ENCODE peak calls at places on chromosomes 7 and 10, in eight cellular contexts. One of them, this sample, is unnamed.

GRCh38 chr10:125154529-125154928 is 5.8 kb downstream of the CTBP2 start:
- DNase-seq in stimulated activated CD4-positive, alpha-beta T cell treated with anti-CD3 and anti-CD28 coated beads, Interleukin-4, amount 100 ng/mL, for 48 hours: no peak
- DNase-seq in fibroblast of lung: no peak
- DNase-seq in activated naive CD8-positive, alpha-beta T cell treated with anti-CD3 and anti-CD28 coated beads, Interleukin-2, amount 50 U/mL, for 24 hours: no peak
- DNase-seq in GM12878: no peak
- DNase-seq in ELR: peak
- DNase-seq in hypothalamus: no peak
- DNase-seq in fibroblast of pulmonary artery: no peak
- DNase-seq in this sample: no peak

GRCh38 chr10:122878799-122879338 is 512 bp downstream of the FAM24B start:
- DNase-seq in stimulated activated CD4-positive, alpha-beta T cell treated with anti-CD3 and anti-CD28 coated beads, Interleukin-4, amount 100 ng/mL, for 48 hours: no peak
- DNase-seq in fibroblast of lung: no peak
- DNase-seq in activated naive CD8-positive, alpha-beta T cell treated with anti-CD3 and anti-CD28 coated beads, Interleukin-2, amount 50 U/mL, for 24 hours: no peak
- DNase-seq in GM12878: no peak
- DNase-seq in ELR: peak
- DNase-seq in hypothalamus: no peak
- DNase-seq in fibroblast of pulmonary artery: peak
- DNase-seq in this sample: no peak

GRCh38 chr10:127849896-127850295 is 42.8 kb downstream of the CLRN3 start:
- DNase-seq in stimulated activated CD4-positive, alpha-beta T cell treated with anti-CD3 and anti-CD28 coated beads, Interleukin-4, amount 100 ng/mL, for 48 hours: no peak
- DNase-seq in fibroblast of lung: no peak
- DNase-seq in activated naive CD8-positive, alpha-beta T cell treated with anti-CD3 and anti-CD28 coated beads, Interleukin-2, amount 50 U/mL, for 24 hours: no peak
- DNase-seq in GM12878: no peak
- DNase-seq in ELR: no peak
- DNase-seq in hypothalamus: no peak
- DNase-seq in fibroblast of pulmonary artery: no peak
- DNase-seq in this sample: no peak

GRCh38 chr7:76424413-76425111 is at the start of gene ZP3:
- DNase-seq in stimulated activated CD4-positive, alpha-beta T cell treated with anti-CD3 and anti-CD28 coated beads, Interleukin-4, amount 100 ng/mL, for 48 hours: no peak
- DNase-seq in fibroblast of lung: no peak
- DNase-seq in activated naive CD8-positive, alpha-beta T cell treated with anti-CD3 and anti-CD28 coated beads, Interleukin-2, amount 50 U/mL, for 24 hours: no peak
- DNase-seq in GM12878: peak
- DNase-seq in ELR: no peak
- DNase-seq in hypothalamus: no peak
- DNase-seq in fibroblast of pulmonary artery: no peak
- DNase-seq in this sample: no peak

GRCh38 chr10:132909491-132910071 is 32.8 kb downstream of the CFAP46 start:
- DNase-seq in stimulated activated CD4-positive, alpha-beta T cell treated with anti-CD3 and anti-CD28 coated beads, Interleukin-4, amount 100 ng/mL, for 48 hours: no peak
- DNase-seq in fibroblast of lung: no peak
- DNase-seq in activated naive CD8-positive, alpha-beta T cell treated with anti-CD3 and anti-CD28 coated beads, Interleukin-2, amount 50 U/mL, for 24 hours: no peak
- DNase-seq in GM12878: no peak
- DNase-seq in ELR: no peak
- DNase-seq in hypothalamus: no peak
- DNase-seq in fibroblast of pulmonary artery: no peak
- DNase-seq in this sample: peak

GRCh38 chr10:23408330-23408976 is 30.4 kb upstream of the OTUD1 start:
- DNase-seq in stimulated activated CD4-positive, alpha-beta T cell treated with anti-CD3 and anti-CD28 coated beads, Interleukin-4, amount 100 ng/mL, for 48 hours: no peak
- DNase-seq in fibroblast of lung: peak
- DNase-seq in activated naive CD8-positive, alpha-beta T cell treated with anti-CD3 and anti-CD28 coated beads, Interleukin-2, amount 50 U/mL, for 24 hours: no peak
- DNase-seq in GM12878: no peak
- DNase-seq in ELR: peak
- DNase-seq in hypothalamus: no peak
- DNase-seq in fibroblast of pulmonary artery: peak
- DNase-seq in this sample: no peak

GRCh38 chr10:18238875-18239485 is 98.8 kb downstream of the CACNB2 start:
- DNase-seq in stimulated activated CD4-positive, alpha-beta T cell treated with anti-CD3 and anti-CD28 coated beads, Interleukin-4, amount 100 ng/mL, for 48 hours: no peak
- DNase-seq in fibroblast of lung: peak
- DNase-seq in activated naive CD8-positive, alpha-beta T cell treated with anti-CD3 and anti-CD28 coated beads, Interleukin-2, amount 50 U/mL, for 24 hours: no peak
- DNase-seq in GM12878: no peak
- DNase-seq in ELR: peak
- DNase-seq in hypothalamus: peak
- DNase-seq in fibroblast of pulmonary artery: peak
- DNase-seq in this sample: no peak

GRCh38 chr7:1364068-1364905 is 95.0 kb downstream of the MICALL2 start:
- DNase-seq in stimulated activated CD4-positive, alpha-beta T cell treated with anti-CD3 and anti-CD28 coated beads, Interleukin-4, amount 100 ng/mL, for 48 hours: no peak
- DNase-seq in fibroblast of lung: no peak
- DNase-seq in activated naive CD8-positive, alpha-beta T cell treated with anti-CD3 and anti-CD28 coated beads, Interleukin-2, amount 50 U/mL, for 24 hours: no peak
- DNase-seq in GM12878: no peak
- DNase-seq in ELR: peak
- DNase-seq in hypothalamus: no peak
- DNase-seq in fibroblast of pulmonary artery: no peak
- DNase-seq in this sample: no peak

GRCh38 chr10:78896169-78896931 is 172.4 kb upstream of the ZMIZ1 start:
- DNase-seq in stimulated activated CD4-positive, alpha-beta T cell treated with anti-CD3 and anti-CD28 coated beads, Interleukin-4, amount 100 ng/mL, for 48 hours: no peak
- DNase-seq in fibroblast of lung: no peak
- DNase-seq in activated naive CD8-positive, alpha-beta T cell treated with anti-CD3 and anti-CD28 coated beads, Interleukin-2, amount 50 U/mL, for 24 hours: no peak
- DNase-seq in GM12878: no peak
- DNase-seq in ELR: no peak
- DNase-seq in hypothalamus: no peak
- DNase-seq in fibroblast of pulmonary artery: no peak
- DNase-seq in this sample: no peak

GRCh38 chr10:3287566-3288445 is 115.2 kb upstream of the PITRM1 start:
- DNase-seq in stimulated activated CD4-positive, alpha-beta T cell treated with anti-CD3 and anti-CD28 coated beads, Interleukin-4, amount 100 ng/mL, for 48 hours: no peak
- DNase-seq in fibroblast of lung: no peak
- DNase-seq in activated naive CD8-positive, alpha-beta T cell treated with anti-CD3 and anti-CD28 coated beads, Interleukin-2, amount 50 U/mL, for 24 hours: no peak
- DNase-seq in GM12878: no peak
- DNase-seq in ELR: no peak
- DNase-seq in hypothalamus: no peak
- DNase-seq in fibroblast of pulmonary artery: no peak
- DNase-seq in this sample: no peak

GRCh38 chr7:117648203-117648866 is 168.5 kb downstream of the CFTR start:
- DNase-seq in stimulated activated CD4-positive, alpha-beta T cell treated with anti-CD3 and anti-CD28 coated beads, Interleukin-4, amount 100 ng/mL, for 48 hours: no peak
- DNase-seq in fibroblast of lung: no peak
- DNase-seq in activated naive CD8-positive, alpha-beta T cell treated with anti-CD3 and anti-CD28 coated beads, Interleukin-2, amount 50 U/mL, for 24 hours: no peak
- DNase-seq in GM12878: no peak
- DNase-seq in ELR: no peak
- DNase-seq in hypothalamus: no peak
- DNase-seq in fibroblast of pulmonary artery: no peak
- DNase-seq in this sample: no peak

GRCh38 chr7:111639894-111640293 is 77.6 kb upstream of the IMMP2L start:
- DNase-seq in stimulated activated CD4-positive, alpha-beta T cell treated with anti-CD3 and anti-CD28 coated beads, Interleukin-4, amount 100 ng/mL, for 48 hours: no peak
- DNase-seq in fibroblast of lung: peak
- DNase-seq in activated naive CD8-positive, alpha-beta T cell treated with anti-CD3 and anti-CD28 coated beads, Interleukin-2, amount 50 U/mL, for 24 hours: no peak
- DNase-seq in GM12878: no peak
- DNase-seq in ELR: peak
- DNase-seq in hypothalamus: no peak
- DNase-seq in fibroblast of pulmonary artery: peak
- DNase-seq in this sample: no peak

GRCh38 chr10:44195120-44196007 is 189.5 kb downstream of the CXCL12 start:
- DNase-seq in stimulated activated CD4-positive, alpha-beta T cell treated with anti-CD3 and anti-CD28 coated beads, Interleukin-4, amount 100 ng/mL, for 48 hours: no peak
- DNase-seq in fibroblast of lung: peak
- DNase-seq in activated naive CD8-positive, alpha-beta T cell treated with anti-CD3 and anti-CD28 coated beads, Interleukin-2, amount 50 U/mL, for 24 hours: no peak
- DNase-seq in GM12878: no peak
- DNase-seq in ELR: peak
- DNase-seq in hypothalamus: no peak
- DNase-seq in fibroblast of pulmonary artery: peak
- DNase-seq in this sample: no peak

GRCh38 chr7:133139350-133139749 is 57.5 kb upstream of the CHCHD3 start:
- DNase-seq in stimulated activated CD4-positive, alpha-beta T cell treated with anti-CD3 and anti-CD28 coated beads, Interleukin-4, amount 100 ng/mL, for 48 hours: no peak
- DNase-seq in fibroblast of lung: peak
- DNase-seq in activated naive CD8-positive, alpha-beta T cell treated with anti-CD3 and anti-CD28 coated beads, Interleukin-2, amount 50 U/mL, for 24 hours: no peak
- DNase-seq in GM12878: no peak
- DNase-seq in ELR: peak
- DNase-seq in hypothalamus: no peak
- DNase-seq in fibroblast of pulmonary artery: peak
- DNase-seq in this sample: no peak

GRCh38 chr10:98309366-98310355 is 41.7 kb upstream of the LOXL4 start:
- DNase-seq in stimulated activated CD4-positive, alpha-beta T cell treated with anti-CD3 and anti-CD28 coated beads, Interleukin-4, amount 100 ng/mL, for 48 hours: peak
- DNase-seq in fibroblast of lung: peak
- DNase-seq in activated naive CD8-positive, alpha-beta T cell treated with anti-CD3 and anti-CD28 coated beads, Interleukin-2, amount 50 U/mL, for 24 hours: peak
- DNase-seq in GM12878: no peak
- DNase-seq in ELR: peak
- DNase-seq in hypothalamus: peak
- DNase-seq in fibroblast of pulmonary artery: peak
- DNase-seq in this sample: peak

GRCh38 chr7:74479961-74480829 is 26.5 kb downstream of the GTF2IRD1 start:
- DNase-seq in stimulated activated CD4-positive, alpha-beta T cell treated with anti-CD3 and anti-CD28 coated beads, Interleukin-4, amount 100 ng/mL, for 48 hours: no peak
- DNase-seq in fibroblast of lung: peak
- DNase-seq in activated naive CD8-positive, alpha-beta T cell treated with anti-CD3 and anti-CD28 coated beads, Interleukin-2, amount 50 U/mL, for 24 hours: no peak
- DNase-seq in GM12878: no peak
- DNase-seq in ELR: peak
- DNase-seq in hypothalamus: peak
- DNase-seq in fibroblast of pulmonary artery: peak
- DNase-seq in this sample: peak

GRCh38 chr7:151233111-151233701 is 923 bp downstream of the CHPF2 start:
- DNase-seq in stimulated activated CD4-positive, alpha-beta T cell treated with anti-CD3 and anti-CD28 coated beads, Interleukin-4, amount 100 ng/mL, for 48 hours: peak
- DNase-seq in fibroblast of lung: peak
- DNase-seq in activated naive CD8-positive, alpha-beta T cell treated with anti-CD3 and anti-CD28 coated beads, Interleukin-2, amount 50 U/mL, for 24 hours: peak
- DNase-seq in GM12878: no peak
- DNase-seq in ELR: peak
- DNase-seq in hypothalamus: no peak
- DNase-seq in fibroblast of pulmonary artery: peak
- DNase-seq in this sample: peak

This sample was measured in dorsolateral prefrontal cortex.